ENCODE peak calls at places on chromosomes 12 and 14, in ten cellular contexts. M is uterus; B is AG08396; R is aorta; S is left ventricle myocardium inferior; X is NCI-H2227 treated with DMSO at 0.1 percent for 48 hours; T is dorsolateral prefrontal cortex; P is stimulated activated CD4-positive, alpha-beta T cell treated with anti-CD3 and anti-CD28 coated beads, Interleukin-4, amount 100 ng/mL, for 24 hours; F is HS-5; C is naive B cell. H is an unnamed sample.

GRCh38 chr14:68216072-68216471 is 396.5 kb downstream of the RAD51B start:
- DNase-seq in S (no peak), C (no peak), B (no peak), T (no peak), P (no peak), R (no peak), F (no peak), M (no peak), X (no peak), H (no peak)

GRCh38 chr12:65828711-65829339 is 4.5 kb downstream of the HMGA2 start:
- DNase-seq in F (no peak), P (no peak), R (no peak), M (no peak), S (no peak), T (no peak), B (no peak), X (no peak), C (no peak), H (no peak)

GRCh38 chr12:58269476-58269875 is 328.1 kb downstream of the ATP23 start:
- DNase-seq in T (no peak), F (no peak), S (no peak), B (no peak), X (no peak), M (no peak), R (no peak), C (no peak), P (no peak), H (no peak)

GRCh38 chr12:38332814-38333213 is 16.2 kb downstream of the ALG10B start:
- DNase-seq in P (no peak), S (no peak), M (no peak), R (no peak), C (no peak), T (no peak), X (no peak), F (no peak), B (no peak), H (no peak)

GRCh38 chr12:78062781-78063180 is 232.1 kb downstream of the NAV3 start:
- DNase-seq in B (peak), M (peak), T (peak), F (no peak), X (no peak), R (peak), C (no peak), S (peak), P (no peak), H (no peak)

GRCh38 chr12:120662879-120663278 is 22.5 kb downstream of the CABP1 start:
- DNase-seq in M (no peak), C (peak), P (no peak), B (no peak), R (no peak), F (no peak), S (no peak), T (no peak), X (no peak), H (no peak)

GRCh38 chr12:117526756-117527479 is 165.5 kb upstream of the NOS1 start:
- DNase-seq in X (no peak), B (no peak), S (no peak), R (no peak), T (no peak), P (no peak), C (no peak), M (no peak), F (no peak), H (no peak)

GRCh38 chr12:41014643-41015020 is 173.5 kb upstream of the PDZRN4 start:
- DNase-seq in P (no peak), X (no peak), R (no peak), F (peak), M (no peak), C (no peak), S (no peak), B (no peak), T (no peak), H (no peak)

GRCh38 chr14:93103392-93104080 is 12.2 kb downstream of the ITPK1 start:
- DNase-seq in R (peak), M (no peak), B (no peak), S (no peak), P (peak), F (no peak), T (no peak), C (peak), X (no peak), H (peak)

GRCh38 chr14:102426796-102427195 is 64.1 kb downstream of the TECPR2 start:
- DNase-seq in F (no peak), M (no peak), B (no peak), R (no peak), T (no peak), X (no peak), S (no peak), P (no peak), C (no peak), H (no peak)

GRCh38 chr12:18145924-18146323 is 55.9 kb upstream of the RERGL start:
- DNase-seq in S (no peak), C (no peak), X (no peak), T (no peak), M (no peak), B (no peak), R (no peak), P (no peak), F (no peak), H (no peak)

GRCh38 chr12:44227601-44228000 is 391.7 kb downstream of the TMEM117 start:
- DNase-seq in S (no peak), T (no peak), R (no peak), B (peak), C (no peak), M (no peak), F (no peak), P (no peak), X (no peak), H (no peak)

GRCh38 chr12:6523708-6524107 is 10.6 kb upstream of the GAPDH start:
- DNase-seq in T (no peak), M (no peak), X (no peak), F (no peak), P (no peak), S (no peak), R (no peak), C (no peak), B (no peak), H (no peak)

GRCh38 chr12:84767079-84767478 is 145.5 kb downstream of the SLC6A15 start:
- DNase-seq in T (no peak), P (no peak), F (no peak), M (no peak), C (no peak), R (no peak), B (no peak), S (no peak), X (no peak), H (no peak)

GRCh38 chr14:95272057-95272456 is 47.7 kb downstream of the CLMN start:
- DNase-seq in S (no peak), T (no peak), X (no peak), C (no peak), M (no peak), P (no peak), R (no peak), F (no peak), B (no peak), H (no peak)

GRCh38 chr14:70788893-70789292 is 20.4 kb downstream of the MAP3K9 start:
- DNase-seq in T (no peak), F (no peak), S (no peak), R (no peak), X (no peak), C (no peak), M (no peak), B (no peak), P (no peak), H (no peak)

GRCh38 chr14:50395448-50395847 is 1.2 kb downstream of the CDKL1 start:
- DNase-seq in F (no peak), X (no peak), C (no peak), M (peak), S (no peak), R (no peak), P (no peak), T (no peak), B (no peak), H (no peak)

GRCh38 chr14:33432407-33433023 is 493.8 kb downstream of the NPAS3 start:
- DNase-seq in P (no peak), R (no peak), X (peak), S (no peak), B (peak), M (no peak), C (no peak), F (no peak), T (no peak), H (no peak)

GRCh38 chr12:43453761-43454160 is 98.2 kb downstream of the ADAMTS20 start:
- DNase-seq in T (no peak), S (no peak), M (no peak), B (no peak), X (no peak), R (no peak), F (no peak), C (no peak), P (no peak), H (no peak)